ENCODE peak calls at places on chromosomes 12 and 14, in nine cellular contexts. U, M, V, I, X, D, J, N and K are unnamed samples. For H3K27me3, the result is how much of the 10 kb centered on the place peaks cover.

GRCh38 chr14:25039933-25040332 is 10.0 kb downstream of the STXBP6 start:
- DNase-seq in U (no peak), M (no peak), V (no peak), I (no peak), X (no peak), D (no peak), J (no peak), N (no peak), K (no peak)

GRCh38 chr12:46487567-46488131 is 115.1 kb upstream of the SLC38A2 start:
- DNase-seq in U (no peak), M (no peak), V (no peak), I (no peak), X (no peak), D (no peak), J (no peak), N (no peak), K (no peak)

GRCh38 chr14:75979071-75979571 is 2.7 kb downstream of the TGFB3 start:
- DNase-seq in U (no peak), M (peak), V (peak), I (peak), X (peak), D (no peak), J (no peak), N (no peak), K (peak)

GRCh38 chr12:70590051-70590450 is 47.2 kb downstream of the PTPRB start:
- DNase-seq in U (peak), M (peak), V (peak), I (peak), X (peak), D (no peak), J (peak), N (peak), K (no peak)

GRCh38 chr14:50964683-50965390 is 20.6 kb upstream of the PYGL start:
- DNase-seq in U (peak), M (peak), V (peak), I (no peak), X (no peak), D (no peak), J (no peak), N (peak), K (no peak)

GRCh38 chr12:27309293-27309994 is 23.2 kb upstream of the BMAL2 start:
- DNase-seq in U (no peak), M (no peak), V (no peak), I (no peak), X (no peak), D (no peak), J (no peak), N (no peak), K (no peak)

GRCh38 chr12:31005944-31006361 is 67.7 kb upstream of the DDX11 start:
- DNase-seq in U (peak), M (no peak), V (no peak), I (no peak), X (no peak), D (peak), J (no peak), N (no peak), K (no peak)

GRCh38 chr14:97415907-97416306 is 618.7 kb downstream of the VRK1 start:
- DNase-seq in U (no peak), M (no peak), V (no peak), I (no peak), X (no peak), D (no peak), J (no peak), N (no peak), K (no peak)

GRCh38 chr14:73227812-73228781 is 9.2 kb upstream of the PAPLN start:
- DNase-seq in U (no peak), M (peak), V (peak), I (no peak), X (peak), D (peak), J (no peak), N (no peak), K (no peak)

GRCh38 chr14:88983755-88984154 is 159.3 kb downstream of the TTC8 start:
- DNase-seq in U (no peak), M (no peak), V (no peak), I (no peak), X (no peak), D (peak), J (no peak), N (no peak), K (no peak)

DNA sequence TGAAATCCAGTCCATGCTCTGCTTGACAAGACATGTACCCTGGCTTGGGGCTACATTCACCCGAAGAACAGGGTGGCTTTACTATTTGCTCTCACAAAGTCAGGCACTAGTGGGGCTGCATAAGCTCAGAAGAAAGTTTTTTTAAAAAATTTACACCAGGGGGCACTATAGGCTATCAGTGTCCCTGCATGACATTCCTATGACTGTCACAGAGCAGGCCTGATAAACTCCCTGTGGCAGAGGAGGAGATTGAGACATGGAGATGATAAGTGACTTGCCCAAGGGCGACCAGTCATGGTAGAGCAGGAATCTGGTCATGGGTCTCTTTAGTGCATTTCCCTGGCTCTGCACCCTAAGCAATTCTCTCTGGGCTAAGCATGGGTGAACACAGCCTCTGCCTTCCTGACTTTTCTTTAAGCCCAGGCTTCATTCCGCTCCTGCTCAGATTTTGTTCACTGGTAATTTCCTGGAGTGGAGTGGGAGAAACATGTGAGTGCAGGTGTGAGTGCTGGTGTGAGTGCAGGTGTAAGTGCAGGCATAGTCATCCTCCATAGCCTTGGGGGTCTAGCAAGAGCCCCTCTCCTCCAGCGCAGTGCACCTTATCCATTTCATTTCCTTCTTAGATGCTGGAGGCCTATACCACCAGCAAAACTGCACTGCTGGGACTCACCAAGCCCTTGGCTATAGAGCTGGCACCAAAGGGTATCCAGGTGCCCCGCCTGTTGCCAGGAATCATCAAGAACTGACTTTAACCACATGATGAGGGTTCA is 91.6 kb downstream of the DHRS2 start:
- DNase-seq in U (no peak), M (no peak), V (no peak), I (no peak), X (peak), D (no peak), J (no peak), N (no peak), K (no peak)
- TF ChIP-seq CTCF in U (no peak), M (peak), V (no peak), I (peak), X (peak), D (peak), J (peak), N (peak), K (peak)

GRCh38 chr14:106211489-106211888 is 685.1 kb downstream of the TMEM121 start:
- DNase-seq in U (no peak), M (no peak), V (no peak), I (no peak), X (no peak), D (no peak), J (no peak), N (no peak), K (no peak)
- H3K27me3 ChIP-seq in U (under half), M (under half), V (under half), I (under half), X (under half), D (under half), J (half or more), N (under half), K (under half)

GRCh38 chr12:120453060-120453761 is 7.0 kb downstream of the GATC start:
- DNase-seq in U (no peak), M (peak), V (no peak), I (no peak), X (no peak), D (no peak), J (no peak), N (peak), K (no peak)
- H3K4me3 ChIP-seq in U (no peak), M (no peak), V (no peak), I (no peak), X (no peak), D (no peak), J (no peak), N (no peak), K (no peak)

DNA sequence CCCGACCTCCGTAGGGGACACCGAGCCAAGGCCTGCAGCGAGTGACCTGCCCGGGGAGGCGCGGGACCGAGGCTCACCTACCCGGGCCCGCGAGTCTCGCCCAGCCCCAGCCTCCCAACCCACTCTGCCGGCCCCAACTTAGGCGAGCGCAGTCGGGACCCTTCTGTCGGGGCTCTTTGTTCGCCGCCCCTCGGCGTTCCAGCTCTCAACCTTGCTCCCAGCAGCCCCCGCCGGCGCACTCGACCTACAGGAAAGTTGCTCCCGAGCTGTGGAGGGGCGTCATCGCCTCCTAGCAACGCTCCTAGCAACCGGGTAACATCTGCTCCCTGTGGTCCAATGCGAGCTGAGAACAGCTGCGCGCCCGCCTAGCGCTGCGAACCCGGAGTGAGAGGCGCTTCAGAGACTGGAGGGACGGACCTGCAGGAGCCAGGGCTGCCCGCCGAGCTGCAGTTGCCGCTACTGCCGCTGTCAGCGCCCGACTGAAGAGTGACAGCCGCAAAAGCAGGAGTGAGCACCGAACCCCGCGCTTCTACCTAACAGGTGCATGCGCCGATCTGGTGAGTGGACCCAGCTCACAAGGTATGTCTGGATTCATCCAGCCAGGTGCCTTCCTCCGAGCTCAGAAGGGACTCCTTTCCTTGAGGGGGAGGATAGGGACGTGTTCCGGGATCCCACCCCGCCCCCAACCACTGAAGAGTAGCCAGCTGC is 354.9 kb downstream of the SNAPC1 start:
- DNase-seq in U (peak), M (peak), V (peak), I (peak), X (peak), D (no peak), J (peak), N (peak), K (peak)
- TF ChIP-seq CTCF in U (peak), M (peak), V (peak), I (no peak), X (peak), D (peak), J (no peak), N (peak), K (peak)

GRCh38 chr14:74241611-74242005 is 2.4 kb downstream of the VSX2 start:
- DNase-seq in U (no peak), M (no peak), V (no peak), I (no peak), X (no peak), D (no peak), J (no peak), N (no peak), K (no peak)

GRCh38 chr14:74242055-74243042 is 3.1 kb downstream of the VSX2 start:
- DNase-seq in U (no peak), M (no peak), V (no peak), I (no peak), X (peak), D (no peak), J (no peak), N (no peak), K (no peak)

GRCh38 chr14:74240794-74241610 is 1.8 kb downstream of the VSX2 start:
- DNase-seq in U (no peak), M (no peak), V (no peak), I (no peak), X (peak), D (no peak), J (no peak), N (no peak), K (no peak)

GRCh38 chr14:74238974-74239847 is at the start of gene VSX2:
- DNase-seq in U (no peak), M (no peak), V (no peak), I (no peak), X (peak), D (no peak), J (no peak), N (no peak), K (no peak)

GRCh38 chr14:74239848-74240793 is 872 bp downstream of the VSX2 start:
- DNase-seq in U (no peak), M (no peak), V (no peak), I (no peak), X (peak), D (no peak), J (no peak), N (no peak), K (no peak)
- H3K27me3 ChIP-seq in U (half or more), M (under half), V (half or more), I (under half), X (half or more), D (half or more), J (half or more), N (under half), K (under half)